ENCODE peak calls at places on chromosomes 11 and 22, in six cellular contexts. One of them, this sample, is unnamed.

GRCh38 chr22:50613291-50613981 is 12.8 kb downstream of the MAPK8IP2 start:
- DNase-seq in fibroblast of lung: no peak
- DNase-seq in CD4-positive, alpha-beta memory T cell: no peak
- DNase-seq in tibial nerve: no peak
- DNase-seq in MM.1S: no peak
- DNase-seq in right cardiac atrium: no peak
- DNase-seq in this sample: peak; percentile 90

GRCh38 chr22:26669060-26669481 is 11.7 kb downstream of the MIAT start:
- DNase-seq in fibroblast of lung: no peak
- DNase-seq in CD4-positive, alpha-beta memory T cell: no peak
- DNase-seq in tibial nerve: no peak
- DNase-seq in MM.1S: no peak
- DNase-seq in right cardiac atrium: peak; percentile 21
- DNase-seq in this sample: no peak

GRCh38 chr11:67468056-67468455 is 995 bp downstream of the TMEM134 start:
- DNase-seq in fibroblast of lung: peak; percentile 44
- DNase-seq in CD4-positive, alpha-beta memory T cell: no peak
- DNase-seq in tibial nerve: no peak
- DNase-seq in MM.1S: no peak
- DNase-seq in right cardiac atrium: peak; percentile 56
- DNase-seq in this sample: peak; percentile 87

GRCh38 chr11:123640677-123641494 is 13.5 kb downstream of the SCN3B start:
- DNase-seq in fibroblast of lung: peak; percentile 12
- DNase-seq in CD4-positive, alpha-beta memory T cell: peak; percentile 36
- DNase-seq in tibial nerve: no peak
- DNase-seq in MM.1S: peak; percentile 52
- DNase-seq in right cardiac atrium: peak; percentile 69
- DNase-seq in this sample: peak; percentile 37

GRCh38 chr11:17476317-17477083 is at the start of gene ABCC8:
- DNase-seq in fibroblast of lung: no peak
- DNase-seq in CD4-positive, alpha-beta memory T cell: no peak
- DNase-seq in tibial nerve: no peak
- DNase-seq in MM.1S: no peak
- DNase-seq in right cardiac atrium: no peak
- DNase-seq in this sample: no peak

GRCh38 chr22:36197065-36197440 is 4.6 kb downstream of the APOL4 start:
- DNase-seq in fibroblast of lung: peak; percentile 56
- DNase-seq in CD4-positive, alpha-beta memory T cell: no peak
- DNase-seq in tibial nerve: no peak
- DNase-seq in MM.1S: peak; percentile 69
- DNase-seq in right cardiac atrium: peak; percentile 55
- DNase-seq in this sample: no peak

GRCh38 chr11:26867286-26867685 is 126.6 kb upstream of the FIBIN start:
- DNase-seq in fibroblast of lung: no peak
- DNase-seq in CD4-positive, alpha-beta memory T cell: no peak
- DNase-seq in tibial nerve: no peak
- DNase-seq in MM.1S: no peak
- DNase-seq in right cardiac atrium: no peak
- DNase-seq in this sample: no peak

GRCh38 chr11:66868726-66869291 is 11.9 kb downstream of the LRFN4 start:
- DNase-seq in fibroblast of lung: peak; percentile 15
- DNase-seq in CD4-positive, alpha-beta memory T cell: peak; percentile 62
- DNase-seq in tibial nerve: no peak
- DNase-seq in MM.1S: peak; percentile 93
- DNase-seq in right cardiac atrium: peak; percentile 62
- DNase-seq in this sample: peak; percentile 83

GRCh38 chr22:19877626-19878339 is 23.1 kb upstream of the GNB1L start:
- DNase-seq in fibroblast of lung: peak; percentile 74
- DNase-seq in CD4-positive, alpha-beta memory T cell: no peak
- DNase-seq in tibial nerve: peak; percentile 6
- DNase-seq in MM.1S: no peak
- DNase-seq in right cardiac atrium: peak; percentile 41
- DNase-seq in this sample: no peak

GRCh38 chr22:49396817-49397216 is 430.9 kb downstream of the BRD1 start:
- DNase-seq in fibroblast of lung: no peak
- DNase-seq in CD4-positive, alpha-beta memory T cell: no peak
- DNase-seq in tibial nerve: no peak
- DNase-seq in MM.1S: no peak
- DNase-seq in right cardiac atrium: no peak
- DNase-seq in this sample: no peak

GRCh38 chr22:19718255-19719054 is 4.2 kb downstream of the SEPTIN5 start:
- DNase-seq in fibroblast of lung: no peak
- DNase-seq in CD4-positive, alpha-beta memory T cell: no peak
- DNase-seq in tibial nerve: no peak
- DNase-seq in MM.1S: no peak
- DNase-seq in right cardiac atrium: peak; percentile 83
- DNase-seq in this sample: no peak

GRCh38 chr22:46846154-46846831 is 83.8 kb downstream of the TBC1D22A start:
- DNase-seq in fibroblast of lung: peak; percentile 56
- DNase-seq in CD4-positive, alpha-beta memory T cell: no peak
- DNase-seq in tibial nerve: no peak
- DNase-seq in MM.1S: no peak
- DNase-seq in right cardiac atrium: no peak
- DNase-seq in this sample: no peak

GRCh38 chr11:118272001-118272400 is 7.9 kb upstream of the MPZL2 start:
- DNase-seq in fibroblast of lung: no peak
- DNase-seq in CD4-positive, alpha-beta memory T cell: no peak
- DNase-seq in tibial nerve: no peak
- DNase-seq in MM.1S: no peak
- DNase-seq in right cardiac atrium: no peak
- DNase-seq in this sample: peak; percentile 61

GRCh38 chr11:63811522-63811921 is 1.7 kb upstream of the SPINDOC start:
- DNase-seq in fibroblast of lung: no peak
- DNase-seq in CD4-positive, alpha-beta memory T cell: no peak
- DNase-seq in tibial nerve: no peak
- DNase-seq in MM.1S: no peak
- DNase-seq in right cardiac atrium: no peak
- DNase-seq in this sample: no peak

GRCh38 chr11:32893947-32894827 is 1.6 kb downstream of the QSER1 start:
- DNase-seq in fibroblast of lung: peak; percentile 93
- DNase-seq in CD4-positive, alpha-beta memory T cell: peak; percentile 6
- DNase-seq in tibial nerve: no peak
- DNase-seq in MM.1S: peak; percentile 67
- DNase-seq in right cardiac atrium: no peak
- DNase-seq in this sample: peak; percentile 67

GRCh38 chr11:76770642-76771445 is 12.3 kb upstream of the TSKU start:
- DNase-seq in fibroblast of lung: peak; percentile 98
- DNase-seq in CD4-positive, alpha-beta memory T cell: no peak
- DNase-seq in tibial nerve: peak; percentile 72
- DNase-seq in MM.1S: peak; percentile 76
- DNase-seq in right cardiac atrium: no peak
- DNase-seq in this sample: peak; percentile 63

GRCh38 chr22:27258773-27259172 is 542.8 kb downstream of the MN1 start:
- DNase-seq in fibroblast of lung: no peak
- DNase-seq in CD4-positive, alpha-beta memory T cell: no peak
- DNase-seq in tibial nerve: no peak
- DNase-seq in MM.1S: no peak
- DNase-seq in right cardiac atrium: no peak
- DNase-seq in this sample: no peak

GRCh38 chr11:2995893-2996554 is 3.9 kb upstream of the NAP1L4 start:
- DNase-seq in fibroblast of lung: no peak
- DNase-seq in CD4-positive, alpha-beta memory T cell: no peak
- DNase-seq in tibial nerve: no peak
- DNase-seq in MM.1S: no peak
- DNase-seq in right cardiac atrium: no peak
- DNase-seq in this sample: no peak

GRCh38 chr11:73245461-73245860 is 26.7 kb upstream of the P2RY6 start:
- DNase-seq in fibroblast of lung: no peak
- DNase-seq in CD4-positive, alpha-beta memory T cell: no peak
- DNase-seq in tibial nerve: no peak
- DNase-seq in MM.1S: no peak
- DNase-seq in right cardiac atrium: no peak
- DNase-seq in this sample: no peak

GRCh38 chr11:74871037-74871436 is 77.9 kb downstream of the XRRA1 start:
- DNase-seq in fibroblast of lung: no peak
- DNase-seq in CD4-positive, alpha-beta memory T cell: no peak
- DNase-seq in tibial nerve: no peak
- DNase-seq in MM.1S: no peak
- DNase-seq in right cardiac atrium: no peak
- DNase-seq in this sample: no peak

GRCh38 chr11:122664188-122664587 is 8.7 kb downstream of the UBASH3B start:
- DNase-seq in fibroblast of lung: no peak
- DNase-seq in CD4-positive, alpha-beta memory T cell: no peak
- DNase-seq in tibial nerve: no peak
- DNase-seq in MM.1S: no peak
- DNase-seq in right cardiac atrium: no peak
- DNase-seq in this sample: no peak

GRCh38 chr22:48722661-48723060 is 1105.0 kb downstream of the BRD1 start:
- DNase-seq in fibroblast of lung: no peak
- DNase-seq in CD4-positive, alpha-beta memory T cell: no peak
- DNase-seq in tibial nerve: no peak
- DNase-seq in MM.1S: no peak
- DNase-seq in right cardiac atrium: no peak
- DNase-seq in this sample: no peak

GRCh38 chr11:102254047-102254446 is 63.2 kb upstream of the BIRC3 start:
- DNase-seq in fibroblast of lung: no peak
- DNase-seq in CD4-positive, alpha-beta memory T cell: no peak
- DNase-seq in tibial nerve: no peak
- DNase-seq in MM.1S: no peak
- DNase-seq in right cardiac atrium: no peak
- DNase-seq in this sample: no peak

GRCh38 chr11:47611240-47611863 is 17.1 kb upstream of the C1QTNF4 start:
- DNase-seq in fibroblast of lung: no peak
- DNase-seq in CD4-positive, alpha-beta memory T cell: no peak
- DNase-seq in tibial nerve: no peak
- DNase-seq in MM.1S: peak; percentile 33
- DNase-seq in right cardiac atrium: no peak
- DNase-seq in this sample: no peak

GRCh38 chr22:46515208-46516111 is 22.0 kb downstream of the CELSR1 start:
- DNase-seq in fibroblast of lung: peak; percentile 72
- DNase-seq in CD4-positive, alpha-beta memory T cell: no peak
- DNase-seq in tibial nerve: no peak
- DNase-seq in MM.1S: no peak
- DNase-seq in right cardiac atrium: no peak
- DNase-seq in this sample: no peak

GRCh38 chr11:114167355-114168085 is 108.0 kb downstream of the ZBTB16 start:
- DNase-seq in fibroblast of lung: no peak
- DNase-seq in CD4-positive, alpha-beta memory T cell: no peak
- DNase-seq in tibial nerve: no peak
- DNase-seq in MM.1S: no peak
- DNase-seq in right cardiac atrium: peak; percentile 39
- DNase-seq in this sample: no peak

GRCh38 chr11:114169321-114169749 is 109.8 kb downstream of the ZBTB16 start:
- DNase-seq in fibroblast of lung: no peak
- DNase-seq in CD4-positive, alpha-beta memory T cell: no peak
- DNase-seq in tibial nerve: no peak
- DNase-seq in MM.1S: no peak
- DNase-seq in right cardiac atrium: no peak
- DNase-seq in this sample: no peak

GRCh38 chr11:114166897-114167323 is 107.4 kb downstream of the ZBTB16 start:
- DNase-seq in fibroblast of lung: peak; percentile 84
- DNase-seq in CD4-positive, alpha-beta memory T cell: peak; percentile 50
- DNase-seq in tibial nerve: peak; percentile 14
- DNase-seq in MM.1S: peak; percentile 87
- DNase-seq in right cardiac atrium: no peak
- DNase-seq in this sample: no peak

GRCh38 chr11:114168691-114169090 is 109.2 kb downstream of the ZBTB16 start:
- DNase-seq in fibroblast of lung: no peak
- DNase-seq in CD4-positive, alpha-beta memory T cell: no peak
- DNase-seq in tibial nerve: peak; percentile 11
- DNase-seq in MM.1S: peak; percentile 70
- DNase-seq in right cardiac atrium: no peak
- DNase-seq in this sample: peak; percentile 69

GRCh38 chr11:114168086-114168448 is 108.6 kb downstream of the ZBTB16 start:
- DNase-seq in fibroblast of lung: no peak
- DNase-seq in CD4-positive, alpha-beta memory T cell: no peak
- DNase-seq in tibial nerve: no peak
- DNase-seq in MM.1S: no peak
- DNase-seq in right cardiac atrium: no peak
- DNase-seq in this sample: no peak
- H3K4me1 ChIP-seq in fibroblast of lung: peaks cover 6% of the 10 kb centered on the region
- H3K4me1 ChIP-seq in CD4-positive, alpha-beta memory T cell: peaks cover 88% of the 10 kb centered on the region
- H3K4me1 ChIP-seq in tibial nerve: peaks cover 27% of the 10 kb centered on the region
- H3K4me1 ChIP-seq in MM.1S: peaks cover 48% of the 10 kb centered on the region
- H3K4me1 ChIP-seq in right cardiac atrium: peaks cover 76% of the 10 kb centered on the region
- H3K4me1 ChIP-seq in this sample: peaks cover 55% of the 10 kb centered on the region

GRCh38 chr22:28498044-28498443 is 181.6 kb downstream of the TTC28 start:
- DNase-seq in fibroblast of lung: no peak
- DNase-seq in CD4-positive, alpha-beta memory T cell: no peak
- DNase-seq in tibial nerve: no peak
- DNase-seq in MM.1S: no peak
- DNase-seq in right cardiac atrium: no peak
- DNase-seq in this sample: no peak
- H3K4me1 ChIP-seq in fibroblast of lung: no peaks in the 10 kb centered on the region
- H3K4me1 ChIP-seq in CD4-positive, alpha-beta memory T cell: no peaks in the 10 kb centered on the region
- H3K4me1 ChIP-seq in tibial nerve: no peaks in the 10 kb centered on the region
- H3K4me1 ChIP-seq in MM.1S: no peaks in the 10 kb centered on the region
- H3K4me1 ChIP-seq in right cardiac atrium: no peaks in the 10 kb centered on the region
- H3K4me1 ChIP-seq in this sample: no peaks in the 10 kb centered on the region

GRCh38 chr11:128704517-128704916 is 10.6 kb downstream of the FLI1 start:
- DNase-seq in fibroblast of lung: no peak
- DNase-seq in CD4-positive, alpha-beta memory T cell: no peak
- DNase-seq in tibial nerve: no peak
- DNase-seq in MM.1S: no peak
- DNase-seq in right cardiac atrium: no peak
- DNase-seq in this sample: no peak

GRCh38 chr11:128697645-128698174 is 3.8 kb downstream of the FLI1 start:
- DNase-seq in fibroblast of lung: peak; percentile 50
- DNase-seq in CD4-positive, alpha-beta memory T cell: no peak
- DNase-seq in tibial nerve: no peak
- DNase-seq in MM.1S: no peak
- DNase-seq in right cardiac atrium: no peak
- DNase-seq in this sample: no peak

GRCh38 chr11:128696930-128697329 is 3.1 kb downstream of the FLI1 start:
- DNase-seq in fibroblast of lung: no peak
- DNase-seq in CD4-positive, alpha-beta memory T cell: no peak
- DNase-seq in tibial nerve: no peak
- DNase-seq in MM.1S: no peak
- DNase-seq in right cardiac atrium: no peak
- DNase-seq in this sample: no peak

GRCh38 chr11:128701936-128702335 is 8.1 kb downstream of the FLI1 start:
- DNase-seq in fibroblast of lung: no peak
- DNase-seq in CD4-positive, alpha-beta memory T cell: no peak
- DNase-seq in tibial nerve: no peak
- DNase-seq in MM.1S: no peak
- DNase-seq in right cardiac atrium: no peak
- DNase-seq in this sample: no peak

DNA sequence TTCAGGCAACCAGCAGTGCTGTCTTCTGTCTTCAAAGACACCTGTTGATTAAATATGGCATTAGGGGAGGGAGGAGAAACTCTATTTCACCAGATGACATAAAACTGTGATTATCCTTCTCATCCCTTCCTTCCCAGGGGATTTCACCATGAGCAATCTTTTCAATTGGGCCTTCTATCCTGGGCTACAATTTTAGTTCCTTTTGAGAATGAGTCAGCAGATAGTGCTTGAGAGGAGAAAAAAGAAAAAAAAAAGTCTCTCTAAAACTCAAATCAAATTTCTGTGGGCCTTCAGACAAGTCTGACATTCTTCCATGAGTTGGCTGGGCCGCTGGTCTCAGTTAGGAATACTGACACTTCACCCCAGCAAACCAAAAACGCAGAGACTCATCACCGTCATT is 7.2 kb downstream of the FLI1 start:
- DNase-seq in fibroblast of lung: peak; percentile 58
- DNase-seq in CD4-positive, alpha-beta memory T cell: no peak
- DNase-seq in tibial nerve: no peak
- DNase-seq in MM.1S: no peak
- DNase-seq in right cardiac atrium: no peak
- DNase-seq in this sample: no peak
- H3K4me1 ChIP-seq in fibroblast of lung: no peaks in the 10 kb centered on the region
- H3K4me1 ChIP-seq in CD4-positive, alpha-beta memory T cell: peaks cover 100% of the 10 kb centered on the region
- H3K4me1 ChIP-seq in tibial nerve: no peaks in the 10 kb centered on the region
- H3K4me1 ChIP-seq in MM.1S: peaks cover 69% of the 10 kb centered on the region
- H3K4me1 ChIP-seq in right cardiac atrium: no peaks in the 10 kb centered on the region
- H3K4me1 ChIP-seq in this sample: no peaks in the 10 kb centered on the region

GRCh38 chr11:34426766-34427170 is 12.0 kb upstream of the CAT start:
- DNase-seq in fibroblast of lung: peak; percentile 43
- DNase-seq in CD4-positive, alpha-beta memory T cell: no peak
- DNase-seq in tibial nerve: no peak
- DNase-seq in MM.1S: no peak
- DNase-seq in right cardiac atrium: no peak
- DNase-seq in this sample: no peak
- H3K4me1 ChIP-seq in fibroblast of lung: peaks cover 9% of the 10 kb centered on the region
- H3K4me1 ChIP-seq in CD4-positive, alpha-beta memory T cell: no peaks in the 10 kb centered on the region
- H3K4me1 ChIP-seq in tibial nerve: no peaks in the 10 kb centered on the region
- H3K4me1 ChIP-seq in MM.1S: no peaks in the 10 kb centered on the region
- H3K4me1 ChIP-seq in right cardiac atrium: no peaks in the 10 kb centered on the region
- H3K4me1 ChIP-seq in this sample: no peaks in the 10 kb centered on the region